ENCODE peak calls at places on chromosomes 4 and X, in eight cellular contexts. One of them, this sample, is unnamed. For H3K4me1, the result is how much of the 10 kb centered on the place peaks cover.

GRCh38 chr4:123417813-123418212 is 21.2 kb downstream of the SPRY1 start:
- DNase-seq in mesendoderm: no peak
- DNase-seq in ovary: no peak
- DNase-seq in stomach: no peak
- DNase-seq in colonic mucosa: no peak
- DNase-seq in cardiac muscle cell: no peak
- DNase-seq in fibroblast of lung: no peak
- DNase-seq in pancreas: no peak
- DNase-seq in this sample: no peak

GRCh38 chrX:153643431-153644351 is 3.3 kb upstream of the DUSP9 start:
- DNase-seq in mesendoderm: no peak
- DNase-seq in ovary: peak
- DNase-seq in stomach: no peak
- DNase-seq in colonic mucosa: peak
- DNase-seq in cardiac muscle cell: peak
- DNase-seq in fibroblast of lung: no peak
- DNase-seq in pancreas: peak
- DNase-seq in this sample: peak

GRCh38 chr4:71932941-71933340 is 98.9 kb upstream of the NPFFR2 start:
- DNase-seq in mesendoderm: no peak
- DNase-seq in ovary: no peak
- DNase-seq in stomach: no peak
- DNase-seq in colonic mucosa: no peak
- DNase-seq in cardiac muscle cell: no peak
- DNase-seq in fibroblast of lung: no peak
- DNase-seq in pancreas: no peak
- DNase-seq in this sample: no peak

GRCh38 chrX:386768-387575 is at the start of gene PPP2R3B:
- DNase-seq in mesendoderm: peak
- DNase-seq in ovary: peak
- DNase-seq in stomach: peak
- DNase-seq in colonic mucosa: peak
- DNase-seq in cardiac muscle cell: peak
- DNase-seq in fibroblast of lung: peak
- DNase-seq in pancreas: peak
- DNase-seq in this sample: peak

GRCh38 chr4:139509727-139510410 is 46.1 kb downstream of the SETD7 start:
- DNase-seq in mesendoderm: peak
- DNase-seq in ovary: no peak
- DNase-seq in stomach: peak
- DNase-seq in colonic mucosa: no peak
- DNase-seq in cardiac muscle cell: peak
- DNase-seq in fibroblast of lung: peak
- DNase-seq in pancreas: no peak
- DNase-seq in this sample: no peak

GRCh38 chrX:138001219-138001618 is 435.3 kb downstream of the ZIC3 start:
- DNase-seq in mesendoderm: no peak
- DNase-seq in ovary: no peak
- DNase-seq in stomach: no peak
- DNase-seq in colonic mucosa: no peak
- DNase-seq in cardiac muscle cell: no peak
- DNase-seq in fibroblast of lung: no peak
- DNase-seq in pancreas: no peak
- DNase-seq in this sample: no peak

GRCh38 chr4:138560448-138560847 is 318.3 kb upstream of the SLC7A11 start:
- DNase-seq in mesendoderm: peak
- DNase-seq in ovary: no peak
- DNase-seq in stomach: no peak
- DNase-seq in colonic mucosa: no peak
- DNase-seq in cardiac muscle cell: no peak
- DNase-seq in fibroblast of lung: no peak
- DNase-seq in pancreas: no peak
- DNase-seq in this sample: no peak

GRCh38 chr4:146329042-146329716 is 114.8 kb downstream of the REELD1 start:
- DNase-seq in mesendoderm: peak
- DNase-seq in ovary: no peak
- DNase-seq in stomach: no peak
- DNase-seq in colonic mucosa: no peak
- DNase-seq in cardiac muscle cell: no peak
- DNase-seq in fibroblast of lung: peak
- DNase-seq in pancreas: no peak
- DNase-seq in this sample: no peak

GRCh38 chr4:581753-582361 is 5.8 kb upstream of the TMEM271 start:
- DNase-seq in mesendoderm: no peak
- DNase-seq in ovary: no peak
- DNase-seq in stomach: no peak
- DNase-seq in colonic mucosa: no peak
- DNase-seq in cardiac muscle cell: no peak
- DNase-seq in fibroblast of lung: no peak
- DNase-seq in pancreas: no peak
- DNase-seq in this sample: no peak

GRCh38 chr4:78414116-78414515 is 137.5 kb upstream of the ANXA3 start:
- DNase-seq in mesendoderm: no peak
- DNase-seq in ovary: no peak
- DNase-seq in stomach: no peak
- DNase-seq in colonic mucosa: no peak
- DNase-seq in cardiac muscle cell: no peak
- DNase-seq in fibroblast of lung: peak
- DNase-seq in pancreas: no peak
- DNase-seq in this sample: no peak

GRCh38 chr4:113540859-113541258 is 220.7 kb downstream of the CAMK2D start:
- DNase-seq in mesendoderm: no peak
- DNase-seq in ovary: no peak
- DNase-seq in stomach: no peak
- DNase-seq in colonic mucosa: peak
- DNase-seq in cardiac muscle cell: peak
- DNase-seq in fibroblast of lung: peak
- DNase-seq in pancreas: no peak
- DNase-seq in this sample: no peak

GRCh38 chr4:3704669-3705068 is 61.5 kb upstream of the ADRA2C start:
- DNase-seq in mesendoderm: no peak
- DNase-seq in ovary: no peak
- DNase-seq in stomach: no peak
- DNase-seq in colonic mucosa: no peak
- DNase-seq in cardiac muscle cell: no peak
- DNase-seq in fibroblast of lung: no peak
- DNase-seq in pancreas: no peak
- DNase-seq in this sample: no peak

GRCh38 chrX:69906447-69906846 is 143.3 kb downstream of the AWAT2 start:
- DNase-seq in mesendoderm: no peak
- DNase-seq in ovary: no peak
- DNase-seq in stomach: no peak
- DNase-seq in colonic mucosa: no peak
- DNase-seq in cardiac muscle cell: no peak
- DNase-seq in fibroblast of lung: no peak
- DNase-seq in pancreas: no peak
- DNase-seq in this sample: no peak

GRCh38 chr4:16598241-16599224 is 299.9 kb downstream of the LDB2 start:
- DNase-seq in mesendoderm: peak
- DNase-seq in ovary: no peak
- DNase-seq in stomach: no peak
- DNase-seq in colonic mucosa: no peak
- DNase-seq in cardiac muscle cell: no peak
- DNase-seq in fibroblast of lung: peak
- DNase-seq in pancreas: no peak
- DNase-seq in this sample: peak

GRCh38 chr4:48985976-48986653 is at the start of gene CWH43:
- DNase-seq in mesendoderm: peak
- DNase-seq in ovary: no peak
- DNase-seq in stomach: peak
- DNase-seq in colonic mucosa: peak
- DNase-seq in cardiac muscle cell: no peak
- DNase-seq in fibroblast of lung: no peak
- DNase-seq in pancreas: peak
- DNase-seq in this sample: no peak
- H3K4me3 ChIP-seq in mesendoderm: no peak
- H3K4me3 ChIP-seq in ovary: peak
- H3K4me3 ChIP-seq in stomach: peak
- H3K4me3 ChIP-seq in colonic mucosa: peak
- H3K4me3 ChIP-seq in cardiac muscle cell: no peak
- H3K4me3 ChIP-seq in fibroblast of lung: no peak
- H3K4me3 ChIP-seq in pancreas: peak
- H3K4me3 ChIP-seq in this sample: no peak

GRCh38 chr4:156168288-156168687 is 214.6 kb upstream of the CTSO start:
- DNase-seq in mesendoderm: no peak
- DNase-seq in ovary: no peak
- DNase-seq in stomach: no peak
- DNase-seq in colonic mucosa: no peak
- DNase-seq in cardiac muscle cell: no peak
- DNase-seq in fibroblast of lung: no peak
- DNase-seq in pancreas: no peak
- DNase-seq in this sample: no peak
- H3K4me1 ChIP-seq in mesendoderm: under half
- H3K4me1 ChIP-seq in ovary: under half
- H3K4me1 ChIP-seq in stomach: under half
- H3K4me1 ChIP-seq in colonic mucosa: under half
- H3K4me1 ChIP-seq in cardiac muscle cell: under half
- H3K4me1 ChIP-seq in fibroblast of lung: under half
- H3K4me1 ChIP-seq in pancreas: under half
- H3K4me1 ChIP-seq in this sample: under half

GRCh38 chrX:129653181-129653984 is 1.4 kb downstream of the APLN start:
- DNase-seq in mesendoderm: no peak
- DNase-seq in ovary: no peak
- DNase-seq in stomach: peak
- DNase-seq in colonic mucosa: no peak
- DNase-seq in cardiac muscle cell: no peak
- DNase-seq in fibroblast of lung: no peak
- DNase-seq in pancreas: no peak
- DNase-seq in this sample: no peak
- H3K4me3 ChIP-seq in mesendoderm: no peak
- H3K4me3 ChIP-seq in ovary: no peak
- H3K4me3 ChIP-seq in stomach: peak
- H3K4me3 ChIP-seq in colonic mucosa: peak
- H3K4me3 ChIP-seq in cardiac muscle cell: no peak
- H3K4me3 ChIP-seq in fibroblast of lung: no peak
- H3K4me3 ChIP-seq in pancreas: no peak
- H3K4me3 ChIP-seq in this sample: no peak

DNA sequence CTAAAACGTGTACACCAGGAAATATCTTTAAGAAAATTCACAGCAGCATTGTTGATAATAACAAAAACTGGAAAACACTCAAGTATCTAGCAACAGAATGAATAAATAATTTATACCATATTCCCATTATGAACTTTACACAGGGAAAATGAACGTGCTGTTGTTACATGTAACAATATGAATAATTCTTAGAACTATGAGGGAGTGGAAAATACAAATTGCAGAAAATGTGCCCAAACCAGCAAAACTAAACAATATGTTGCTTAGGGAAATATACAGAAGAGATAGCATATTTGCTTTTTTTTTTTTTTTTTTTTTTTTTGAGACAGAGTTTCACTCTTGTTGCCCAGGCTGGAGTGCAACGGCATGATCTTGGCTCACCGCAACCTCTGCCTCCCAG is 14.8 kb upstream of the FAT1 start:
- DNase-seq in mesendoderm: no peak
- DNase-seq in ovary: no peak
- DNase-seq in stomach: no peak
- DNase-seq in colonic mucosa: no peak
- DNase-seq in cardiac muscle cell: no peak
- DNase-seq in fibroblast of lung: no peak
- DNase-seq in pancreas: no peak
- DNase-seq in this sample: no peak
- H3K4me1 ChIP-seq in mesendoderm: under half
- H3K4me1 ChIP-seq in ovary: under half
- H3K4me1 ChIP-seq in stomach: under half
- H3K4me1 ChIP-seq in colonic mucosa: under half
- H3K4me1 ChIP-seq in cardiac muscle cell: under half
- H3K4me1 ChIP-seq in fibroblast of lung: under half
- H3K4me1 ChIP-seq in pancreas: under half
- H3K4me1 ChIP-seq in this sample: under half

DNA sequence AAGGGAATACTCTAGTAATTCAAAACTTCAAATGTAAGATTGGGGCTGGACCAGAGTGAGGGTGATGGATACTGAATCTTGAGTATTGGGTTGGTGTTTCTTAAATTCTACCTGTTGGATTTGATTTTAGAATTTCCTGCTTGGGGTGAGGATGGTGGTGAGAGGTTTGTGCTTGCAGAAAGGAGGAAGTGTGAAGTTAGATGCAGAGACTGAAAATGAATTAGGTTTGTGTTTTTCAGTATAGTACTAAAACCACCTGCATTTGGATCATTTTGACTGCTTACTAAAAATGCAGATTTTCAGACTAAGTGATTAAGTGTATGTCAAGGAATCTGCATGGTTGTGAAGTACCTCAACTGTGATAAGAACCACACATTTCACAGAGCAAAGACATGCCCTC is 131.5 kb upstream of the CENPE start:
- DNase-seq in mesendoderm: no peak
- DNase-seq in ovary: no peak
- DNase-seq in stomach: no peak
- DNase-seq in colonic mucosa: no peak
- DNase-seq in cardiac muscle cell: no peak
- DNase-seq in fibroblast of lung: no peak
- DNase-seq in pancreas: no peak
- DNase-seq in this sample: no peak
- H3K4me3 ChIP-seq in mesendoderm: no peak
- H3K4me3 ChIP-seq in ovary: no peak
- H3K4me3 ChIP-seq in stomach: no peak
- H3K4me3 ChIP-seq in colonic mucosa: no peak
- H3K4me3 ChIP-seq in cardiac muscle cell: no peak
- H3K4me3 ChIP-seq in fibroblast of lung: no peak
- H3K4me3 ChIP-seq in pancreas: no peak
- H3K4me3 ChIP-seq in this sample: no peak

GRCh38 chr4:6692806-6693205 is 872 bp upstream of the S100P start:
- DNase-seq in mesendoderm: no peak
- DNase-seq in ovary: no peak
- DNase-seq in stomach: no peak
- DNase-seq in colonic mucosa: no peak
- DNase-seq in cardiac muscle cell: no peak
- DNase-seq in fibroblast of lung: peak
- DNase-seq in pancreas: no peak
- DNase-seq in this sample: no peak
- H3K4me1 ChIP-seq in mesendoderm: under half
- H3K4me1 ChIP-seq in ovary: under half
- H3K4me1 ChIP-seq in stomach: half or more
- H3K4me1 ChIP-seq in colonic mucosa: under half
- H3K4me1 ChIP-seq in cardiac muscle cell: under half
- H3K4me1 ChIP-seq in fibroblast of lung: under half
- H3K4me1 ChIP-seq in pancreas: under half
- H3K4me1 ChIP-seq in this sample: under half

DNA sequence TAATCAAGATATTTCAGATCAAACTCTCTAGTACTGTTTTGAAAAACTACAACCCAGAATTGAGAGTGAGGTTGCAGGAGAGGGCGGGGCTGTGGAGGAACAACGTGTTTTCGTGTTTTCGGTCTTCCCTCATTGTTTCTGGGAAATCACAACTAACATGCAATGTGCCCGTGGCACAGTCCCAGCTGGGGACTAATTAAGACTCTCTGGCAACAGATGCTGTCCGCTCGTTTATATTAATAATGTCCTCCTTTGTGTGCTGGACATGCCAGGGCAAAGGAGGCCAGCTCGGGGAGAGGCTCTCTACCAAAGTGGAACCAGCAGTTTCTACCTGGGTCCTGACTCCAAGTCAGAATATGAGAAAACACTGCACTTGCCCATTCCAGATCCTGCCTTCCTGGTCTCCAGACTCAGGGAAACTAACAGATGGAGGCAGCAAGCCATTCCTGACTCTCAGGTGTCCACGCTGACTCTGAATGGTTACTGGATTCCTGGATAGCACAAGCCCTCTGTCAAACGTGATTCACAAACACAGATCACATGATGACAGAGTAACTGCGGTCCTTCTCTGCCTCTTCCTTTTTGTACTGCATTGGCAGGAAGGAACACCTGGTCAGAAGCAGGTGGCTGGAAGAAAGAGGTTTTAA is 65.1 kb downstream of the COQ2 start:
- DNase-seq in mesendoderm: no peak
- DNase-seq in ovary: no peak
- DNase-seq in stomach: peak
- DNase-seq in colonic mucosa: no peak
- DNase-seq in cardiac muscle cell: no peak
- DNase-seq in fibroblast of lung: no peak
- DNase-seq in pancreas: no peak
- DNase-seq in this sample: no peak
- H3K4me3 ChIP-seq in mesendoderm: no peak
- H3K4me3 ChIP-seq in ovary: no peak
- H3K4me3 ChIP-seq in stomach: no peak
- H3K4me3 ChIP-seq in colonic mucosa: no peak
- H3K4me3 ChIP-seq in cardiac muscle cell: no peak
- H3K4me3 ChIP-seq in fibroblast of lung: no peak
- H3K4me3 ChIP-seq in pancreas: no peak
- H3K4me3 ChIP-seq in this sample: no peak

This sample was measured in right cardiac atrium.